ENCODE peak calls at places on chromosome 1, in seven cellular contexts. L, T, U, D, E, G and C are unnamed samples. For H3K27me3, the result is how much of the 10 kb centered on the place peaks cover.

GRCh38 chr1:71414229-71414628 is 333.4 kb upstream of the ZRANB2 start:
- DNase-seq in T (no peak), L (no peak), E (no peak), G (no peak), D (peak), U (no peak), C (no peak)

GRCh38 chr1:54310439-54311328 is 95.5 kb downstream of the SSBP3 start:
- DNase-seq in T (peak), G (peak), E (peak), U (no peak), D (peak), L (no peak), C (peak)

GRCh38 chr1:205505076-205505729 is 734 bp downstream of the CDK18 start:
- DNase-seq in L (no peak), U (no peak), D (no peak), T (no peak), E (no peak), G (no peak), C (no peak)

GRCh38 chr1:11918779-11919519 is 7.3 kb downstream of the KIAA2013 start:
- DNase-seq in U (no peak), L (no peak), T (no peak), E (no peak), D (no peak), G (no peak), C (no peak)

GRCh38 chr1:25616932-25617625 is 488 bp downstream of the MAN1C1 start:
- DNase-seq in L (no peak), U (no peak), T (no peak), G (no peak), D (peak), E (no peak), C (no peak)

GRCh38 chr1:174964261-174964984 is 35.3 kb upstream of the CACYBP start:
- DNase-seq in E (peak), T (no peak), U (no peak), G (peak), D (no peak), L (no peak), C (no peak)

GRCh38 chr1:50917796-50918137 is 42.3 kb downstream of the FAF1 start:
- DNase-seq in L (no peak), G (no peak), D (no peak), T (no peak), E (no peak), U (no peak), C (no peak)

GRCh38 chr1:228650141-228650540 is 85.1 kb upstream of the RHOU start:
- DNase-seq in G (peak), E (no peak), U (no peak), T (no peak), L (peak), D (no peak), C (no peak)

GRCh38 chr1:39379187-39379586 is 112.2 kb upstream of the BMP8A start:
- DNase-seq in D (no peak), E (no peak), T (no peak), U (no peak), L (no peak), G (no peak), C (no peak)

GRCh38 chr1:15065291-15065690 is 88.3 kb upstream of the TMEM51 start:
- DNase-seq in L (no peak), G (no peak), U (no peak), D (no peak), E (no peak), T (no peak), C (no peak)

GRCh38 chr1:17084787-17085186 is 31.0 kb upstream of the SDHB start:
- DNase-seq in E (no peak), G (no peak), L (no peak), U (no peak), D (no peak), T (no peak), C (no peak)

GRCh38 chr1:153921803-153922075 is 1.0 kb downstream of the GATAD2B start:
- DNase-seq in D (peak), L (no peak), T (no peak), G (no peak), E (peak), U (no peak), C (no peak)

GRCh38 chr1:36306210-36306901 is at the start of gene SH3D21:
- DNase-seq in D (peak), E (peak), T (no peak), L (peak), U (no peak), G (no peak), C (peak)

GRCh38 chr1:31642366-31642765 is 2.3 kb downstream of the PEF1 start:
- DNase-seq in U (no peak), T (no peak), D (no peak), G (no peak), E (no peak), L (no peak), C (no peak)

GRCh38 chr1:84253041-84253440 is 48.5 kb upstream of the SAMD13 start:
- DNase-seq in L (no peak), T (no peak), D (no peak), E (no peak), U (no peak), G (no peak), C (no peak)

GRCh38 chr1:58768971-58769808 is 14.7 kb downstream of the JUN start:
- DNase-seq in D (peak), E (peak), L (no peak), T (no peak), U (no peak), G (peak), C (peak)

DNA sequence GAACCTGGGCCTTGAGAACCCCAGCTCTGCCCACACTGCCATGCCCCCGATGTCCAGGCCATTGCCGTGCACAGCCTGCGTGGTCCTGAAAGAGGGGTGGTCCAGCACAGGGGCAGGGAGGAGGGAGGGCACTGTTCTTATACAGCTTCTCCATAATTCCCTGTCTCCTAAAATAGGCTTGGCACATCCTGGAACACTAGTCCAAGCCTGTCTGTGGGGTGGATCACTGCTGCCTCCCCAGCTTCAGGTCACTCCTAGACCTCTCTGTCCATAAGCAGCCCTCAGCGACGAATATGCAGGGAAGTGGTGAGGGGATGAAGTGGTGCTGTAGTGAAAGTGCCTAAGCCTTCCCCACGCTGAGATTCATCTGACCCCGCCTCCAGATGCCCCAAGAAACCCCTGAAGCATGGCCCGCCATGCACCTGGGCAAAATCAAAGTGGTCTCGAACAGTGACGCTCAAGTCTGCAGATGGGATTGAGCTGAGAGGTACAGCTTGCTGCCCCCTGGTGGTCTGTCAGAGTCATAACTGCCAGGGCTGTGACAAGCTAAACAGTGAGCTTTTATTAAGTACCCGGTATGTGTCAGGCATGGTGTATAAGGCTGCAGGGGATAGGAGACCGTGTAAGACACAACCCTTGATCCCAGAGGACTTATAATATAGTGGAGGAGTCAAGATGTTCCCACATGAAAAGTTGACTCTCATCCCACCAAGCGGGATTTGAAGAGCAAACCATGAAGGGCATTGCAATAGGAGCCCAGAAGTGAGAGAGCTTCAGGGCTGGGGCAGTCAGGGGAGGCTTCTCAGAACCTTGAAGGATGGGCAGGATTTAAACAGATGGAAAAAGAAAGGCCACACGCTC is 66.6 kb downstream of the FAM163A start:
- DNase-seq in G (peak), L (peak), T (peak), E (peak), U (peak), D (peak), C (peak)
- TF ChIP-seq MAX in G (no peak), L (no peak), T (no peak), E (no peak), U (no peak), D (no peak), C (no peak)

DNA sequence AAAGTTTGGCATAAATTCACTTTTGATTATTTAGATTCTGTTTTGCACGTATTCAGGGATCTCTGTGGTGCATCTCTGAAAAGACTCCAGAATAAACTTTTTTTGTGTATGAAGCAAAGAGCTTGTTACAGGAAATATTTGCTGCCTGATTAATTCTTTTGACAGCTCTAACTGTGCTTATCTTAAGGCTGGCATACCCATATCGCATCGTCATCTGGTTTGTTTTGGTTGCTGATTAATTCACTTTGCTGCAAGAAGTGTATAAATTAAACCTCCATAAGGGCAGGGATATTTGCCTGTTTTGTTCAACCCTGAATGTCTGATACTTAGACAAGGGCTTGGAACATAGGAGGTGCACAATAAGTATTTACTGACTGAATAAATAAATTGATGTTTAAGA is 17.5 kb upstream of the DUSP10 start:
- DNase-seq in T (no peak), D (no peak), G (no peak), L (no peak), U (no peak), E (peak), C (no peak)
- H3K27me3 ChIP-seq in T (under half), D (under half), G (under half), L (under half), U (under half), E (under half), C (under half)

DNA sequence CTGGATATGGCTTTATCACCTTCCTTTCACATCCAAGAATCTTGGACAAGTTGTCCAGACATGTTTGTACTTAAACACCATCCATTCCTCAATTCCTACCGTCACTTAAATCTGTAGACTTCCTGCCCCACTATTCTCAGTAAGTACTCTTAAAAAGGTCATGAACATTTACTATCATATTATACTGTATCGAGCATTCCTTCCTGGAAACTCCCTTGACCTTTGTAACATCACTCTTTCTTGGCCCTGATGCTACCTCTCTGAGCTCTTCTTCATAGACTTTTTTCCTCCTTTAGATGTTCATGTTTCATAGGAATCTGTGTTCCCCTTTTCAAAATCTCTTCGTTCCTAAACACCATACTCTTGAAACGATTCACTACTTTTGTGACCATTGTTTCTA is 15.5 kb downstream of the BLZF1 start:
- DNase-seq in D (no peak), E (no peak), T (no peak), U (no peak), G (no peak), L (no peak), C (no peak)
- TF ChIP-seq MAX in D (no peak), E (no peak), T (no peak), U (no peak), G (no peak), L (no peak), C (no peak)

DNA sequence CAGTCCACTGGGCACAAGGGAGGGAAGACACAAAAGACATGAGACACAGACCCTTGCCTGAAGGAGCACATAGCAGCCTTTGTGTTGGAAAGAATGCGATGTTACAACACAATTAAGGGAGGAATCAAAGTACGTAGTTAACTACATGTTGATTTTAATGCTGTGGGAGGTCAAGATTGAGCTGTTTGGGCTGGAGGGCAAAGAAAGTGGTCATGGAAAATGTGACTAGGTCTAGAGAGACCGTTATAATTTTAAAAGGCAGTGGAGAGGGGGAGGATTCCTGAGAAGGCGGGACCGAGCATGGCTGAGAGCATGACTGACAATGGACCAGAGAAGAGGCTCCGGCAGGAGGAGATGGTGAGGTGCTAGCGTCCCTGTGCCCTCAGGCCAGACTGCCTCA is 111.8 kb upstream of the ATP1A1 start:
- DNase-seq in G (no peak), D (no peak), U (no peak), E (no peak), T (no peak), L (no peak), C (peak)
- H3K27me3 ChIP-seq in G (under half), D (under half), U (under half), E (under half), T (under half), L (under half), C (under half)